ENCODE peak calls at places on chromosomes 16 and 17, in ten cellular contexts. One of them, this sample, is unnamed.

GRCh38 chr17:44581868-44582267 is 24.6 kb downstream of the FZD2 start:
- DNase-seq in heart left ventricle: no peak
- DNase-seq in posterior cingulate gyrus: no peak
- DNase-seq in OCI-LY7: peak
- DNase-seq in T-helper 2 cell: no peak
- DNase-seq in activated naive CD4-positive, alpha-beta T cell: no peak
- DNase-seq in COR-L47: peak
- DNase-seq in GM10248: no peak
- DNase-seq in stimulated activated CD4-positive, alpha-beta T cell treated with anti-CD3 and anti-CD28 coated beads, Interleukin-4, amount 100 ng/mL, for 4 hours: no peak
- DNase-seq in prostate gland: no peak
- DNase-seq in this sample: peak

GRCh38 chr16:66293207-66293735 is 73.2 kb upstream of the CDH5 start:
- DNase-seq in activated naive CD4-positive, alpha-beta T cell: no peak
- DNase-seq in GM10248: no peak
- DNase-seq in posterior cingulate gyrus: no peak
- DNase-seq in OCI-LY7: no peak
- DNase-seq in heart left ventricle: no peak
- DNase-seq in stimulated activated CD4-positive, alpha-beta T cell treated with anti-CD3 and anti-CD28 coated beads, Interleukin-4, amount 100 ng/mL, for 4 hours: no peak
- DNase-seq in T-helper 2 cell: no peak
- DNase-seq in prostate gland: no peak
- DNase-seq in COR-L47: no peak
- DNase-seq in this sample: no peak

GRCh38 chr17:18944646-18945045 is 7.3 kb upstream of the SLC5A10 start:
- DNase-seq in prostate gland: no peak
- DNase-seq in activated naive CD4-positive, alpha-beta T cell: no peak
- DNase-seq in OCI-LY7: peak
- DNase-seq in COR-L47: no peak
- DNase-seq in GM10248: no peak
- DNase-seq in T-helper 2 cell: no peak
- DNase-seq in stimulated activated CD4-positive, alpha-beta T cell treated with anti-CD3 and anti-CD28 coated beads, Interleukin-4, amount 100 ng/mL, for 4 hours: no peak
- DNase-seq in posterior cingulate gyrus: no peak
- DNase-seq in heart left ventricle: no peak
- DNase-seq in this sample: no peak

GRCh38 chr16:89425523-89425922 is 64.8 kb downstream of the ANKRD11 start:
- DNase-seq in T-helper 2 cell: no peak
- DNase-seq in prostate gland: no peak
- DNase-seq in COR-L47: no peak
- DNase-seq in GM10248: no peak
- DNase-seq in OCI-LY7: no peak
- DNase-seq in heart left ventricle: no peak
- DNase-seq in posterior cingulate gyrus: no peak
- DNase-seq in stimulated activated CD4-positive, alpha-beta T cell treated with anti-CD3 and anti-CD28 coated beads, Interleukin-4, amount 100 ng/mL, for 4 hours: no peak
- DNase-seq in activated naive CD4-positive, alpha-beta T cell: no peak
- DNase-seq in this sample: no peak

GRCh38 chr16:65117701-65118448 is 4.0 kb downstream of the CDH11 start:
- DNase-seq in GM10248: peak
- DNase-seq in activated naive CD4-positive, alpha-beta T cell: no peak
- DNase-seq in OCI-LY7: peak
- DNase-seq in stimulated activated CD4-positive, alpha-beta T cell treated with anti-CD3 and anti-CD28 coated beads, Interleukin-4, amount 100 ng/mL, for 4 hours: no peak
- DNase-seq in T-helper 2 cell: peak
- DNase-seq in heart left ventricle: peak
- DNase-seq in prostate gland: peak
- DNase-seq in posterior cingulate gyrus: peak
- DNase-seq in COR-L47: peak
- DNase-seq in this sample: peak

GRCh38 chr17:71438631-71439146 is 682.1 kb upstream of the SOX9 start:
- DNase-seq in T-helper 2 cell: no peak
- DNase-seq in posterior cingulate gyrus: no peak
- DNase-seq in OCI-LY7: no peak
- DNase-seq in prostate gland: no peak
- DNase-seq in heart left ventricle: no peak
- DNase-seq in activated naive CD4-positive, alpha-beta T cell: no peak
- DNase-seq in stimulated activated CD4-positive, alpha-beta T cell treated with anti-CD3 and anti-CD28 coated beads, Interleukin-4, amount 100 ng/mL, for 4 hours: no peak
- DNase-seq in COR-L47: peak
- DNase-seq in GM10248: no peak
- DNase-seq in this sample: peak

GRCh38 chr16:68917541-68917940 is 74.2 kb downstream of the TANGO6 start:
- DNase-seq in posterior cingulate gyrus: no peak
- DNase-seq in T-helper 2 cell: no peak
- DNase-seq in COR-L47: no peak
- DNase-seq in activated naive CD4-positive, alpha-beta T cell: no peak
- DNase-seq in OCI-LY7: no peak
- DNase-seq in prostate gland: no peak
- DNase-seq in heart left ventricle: no peak
- DNase-seq in stimulated activated CD4-positive, alpha-beta T cell treated with anti-CD3 and anti-CD28 coated beads, Interleukin-4, amount 100 ng/mL, for 4 hours: no peak
- DNase-seq in GM10248: no peak
- DNase-seq in this sample: no peak

GRCh38 chr16:15856901-15857778 is at the start of gene MYH11:
- DNase-seq in OCI-LY7: peak
- DNase-seq in GM10248: peak
- DNase-seq in prostate gland: no peak
- DNase-seq in COR-L47: no peak
- DNase-seq in posterior cingulate gyrus: no peak
- DNase-seq in heart left ventricle: no peak
- DNase-seq in activated naive CD4-positive, alpha-beta T cell: no peak
- DNase-seq in T-helper 2 cell: peak
- DNase-seq in stimulated activated CD4-positive, alpha-beta T cell treated with anti-CD3 and anti-CD28 coated beads, Interleukin-4, amount 100 ng/mL, for 4 hours: no peak
- DNase-seq in this sample: no peak

GRCh38 chr17:6365187-6365943 is 69.6 kb downstream of the AIPL1 start:
- DNase-seq in prostate gland: no peak
- DNase-seq in COR-L47: no peak
- DNase-seq in activated naive CD4-positive, alpha-beta T cell: no peak
- DNase-seq in heart left ventricle: no peak
- DNase-seq in posterior cingulate gyrus: no peak
- DNase-seq in stimulated activated CD4-positive, alpha-beta T cell treated with anti-CD3 and anti-CD28 coated beads, Interleukin-4, amount 100 ng/mL, for 4 hours: no peak
- DNase-seq in GM10248: no peak
- DNase-seq in T-helper 2 cell: no peak
- DNase-seq in OCI-LY7: no peak
- DNase-seq in this sample: no peak

GRCh38 chr16:67170948-67171649 is 761 bp downstream of the NOL3 start:
- DNase-seq in COR-L47: no peak
- DNase-seq in stimulated activated CD4-positive, alpha-beta T cell treated with anti-CD3 and anti-CD28 coated beads, Interleukin-4, amount 100 ng/mL, for 4 hours: no peak
- DNase-seq in OCI-LY7: no peak
- DNase-seq in activated naive CD4-positive, alpha-beta T cell: no peak
- DNase-seq in prostate gland: no peak
- DNase-seq in GM10248: no peak
- DNase-seq in T-helper 2 cell: no peak
- DNase-seq in heart left ventricle: no peak
- DNase-seq in posterior cingulate gyrus: no peak
- DNase-seq in this sample: no peak

GRCh38 chr16:67860589-67861398 is 12.1 kb upstream of the EDC4 start:
- DNase-seq in T-helper 2 cell: no peak
- DNase-seq in prostate gland: no peak
- DNase-seq in GM10248: no peak
- DNase-seq in stimulated activated CD4-positive, alpha-beta T cell treated with anti-CD3 and anti-CD28 coated beads, Interleukin-4, amount 100 ng/mL, for 4 hours: no peak
- DNase-seq in heart left ventricle: no peak
- DNase-seq in COR-L47: no peak
- DNase-seq in activated naive CD4-positive, alpha-beta T cell: no peak
- DNase-seq in OCI-LY7: no peak
- DNase-seq in posterior cingulate gyrus: no peak
- DNase-seq in this sample: no peak

GRCh38 chr16:72517154-72517553 is 345.2 kb upstream of the PMFBP1 start:
- DNase-seq in T-helper 2 cell: no peak
- DNase-seq in posterior cingulate gyrus: no peak
- DNase-seq in GM10248: no peak
- DNase-seq in OCI-LY7: no peak
- DNase-seq in prostate gland: no peak
- DNase-seq in stimulated activated CD4-positive, alpha-beta T cell treated with anti-CD3 and anti-CD28 coated beads, Interleukin-4, amount 100 ng/mL, for 4 hours: no peak
- DNase-seq in COR-L47: no peak
- DNase-seq in heart left ventricle: no peak
- DNase-seq in activated naive CD4-positive, alpha-beta T cell: no peak
- DNase-seq in this sample: no peak

GRCh38 chr17:75834279-75834920 is 9.8 kb downstream of the UNC13D start:
- DNase-seq in GM10248: no peak
- DNase-seq in stimulated activated CD4-positive, alpha-beta T cell treated with anti-CD3 and anti-CD28 coated beads, Interleukin-4, amount 100 ng/mL, for 4 hours: no peak
- DNase-seq in T-helper 2 cell: no peak
- DNase-seq in prostate gland: no peak
- DNase-seq in OCI-LY7: no peak
- DNase-seq in heart left ventricle: no peak
- DNase-seq in COR-L47: no peak
- DNase-seq in posterior cingulate gyrus: peak
- DNase-seq in activated naive CD4-positive, alpha-beta T cell: no peak
- DNase-seq in this sample: no peak

GRCh38 chr17:43416998-43417891 is 18.5 kb downstream of the ARL4D start:
- DNase-seq in posterior cingulate gyrus: peak
- DNase-seq in OCI-LY7: no peak
- DNase-seq in activated naive CD4-positive, alpha-beta T cell: no peak
- DNase-seq in GM10248: no peak
- DNase-seq in prostate gland: peak
- DNase-seq in T-helper 2 cell: no peak
- DNase-seq in stimulated activated CD4-positive, alpha-beta T cell treated with anti-CD3 and anti-CD28 coated beads, Interleukin-4, amount 100 ng/mL, for 4 hours: no peak
- DNase-seq in heart left ventricle: peak
- DNase-seq in COR-L47: peak
- DNase-seq in this sample: no peak

GRCh38 chr17:14337596-14338079 is 36.8 kb downstream of the HS3ST3B1 start:
- DNase-seq in stimulated activated CD4-positive, alpha-beta T cell treated with anti-CD3 and anti-CD28 coated beads, Interleukin-4, amount 100 ng/mL, for 4 hours: peak
- DNase-seq in T-helper 2 cell: peak
- DNase-seq in COR-L47: no peak
- DNase-seq in activated naive CD4-positive, alpha-beta T cell: no peak
- DNase-seq in heart left ventricle: no peak
- DNase-seq in OCI-LY7: no peak
- DNase-seq in prostate gland: no peak
- DNase-seq in GM10248: peak
- DNase-seq in posterior cingulate gyrus: no peak
- DNase-seq in this sample: no peak

GRCh38 chr17:43356999-43357398 is 41.8 kb upstream of the ARL4D start:
- DNase-seq in posterior cingulate gyrus: no peak
- DNase-seq in prostate gland: no peak
- DNase-seq in OCI-LY7: no peak
- DNase-seq in activated naive CD4-positive, alpha-beta T cell: no peak
- DNase-seq in heart left ventricle: no peak
- DNase-seq in T-helper 2 cell: no peak
- DNase-seq in stimulated activated CD4-positive, alpha-beta T cell treated with anti-CD3 and anti-CD28 coated beads, Interleukin-4, amount 100 ng/mL, for 4 hours: no peak
- DNase-seq in GM10248: no peak
- DNase-seq in COR-L47: no peak
- DNase-seq in this sample: no peak

GRCh38 chr16:2019500-2019899 is at the start of gene NPW:
- DNase-seq in T-helper 2 cell: peak
- DNase-seq in activated naive CD4-positive, alpha-beta T cell: no peak
- DNase-seq in stimulated activated CD4-positive, alpha-beta T cell treated with anti-CD3 and anti-CD28 coated beads, Interleukin-4, amount 100 ng/mL, for 4 hours: peak
- DNase-seq in heart left ventricle: no peak
- DNase-seq in posterior cingulate gyrus: no peak
- DNase-seq in COR-L47: no peak
- DNase-seq in OCI-LY7: peak
- DNase-seq in prostate gland: no peak
- DNase-seq in GM10248: no peak
- DNase-seq in this sample: peak

GRCh38 chr16:75550211-75550662 is 5.8 kb downstream of the TMEM231 start:
- DNase-seq in GM10248: peak
- DNase-seq in COR-L47: peak
- DNase-seq in OCI-LY7: peak
- DNase-seq in stimulated activated CD4-positive, alpha-beta T cell treated with anti-CD3 and anti-CD28 coated beads, Interleukin-4, amount 100 ng/mL, for 4 hours: no peak
- DNase-seq in heart left ventricle: peak
- DNase-seq in posterior cingulate gyrus: peak
- DNase-seq in prostate gland: peak
- DNase-seq in activated naive CD4-positive, alpha-beta T cell: no peak
- DNase-seq in T-helper 2 cell: peak
- DNase-seq in this sample: peak

GRCh38 chr16:49557070-49557446 is 183.5 kb downstream of the C16orf78 start:
- DNase-seq in prostate gland: no peak
- DNase-seq in stimulated activated CD4-positive, alpha-beta T cell treated with anti-CD3 and anti-CD28 coated beads, Interleukin-4, amount 100 ng/mL, for 4 hours: no peak
- DNase-seq in COR-L47: peak
- DNase-seq in heart left ventricle: no peak
- DNase-seq in posterior cingulate gyrus: no peak
- DNase-seq in activated naive CD4-positive, alpha-beta T cell: no peak
- DNase-seq in T-helper 2 cell: no peak
- DNase-seq in OCI-LY7: no peak
- DNase-seq in GM10248: no peak
- DNase-seq in this sample: no peak

GRCh38 chr17:65177901-65178300 is 40.7 kb downstream of the RGS9 start:
- DNase-seq in activated naive CD4-positive, alpha-beta T cell: no peak
- DNase-seq in COR-L47: no peak
- DNase-seq in posterior cingulate gyrus: no peak
- DNase-seq in GM10248: no peak
- DNase-seq in prostate gland: no peak
- DNase-seq in OCI-LY7: peak
- DNase-seq in T-helper 2 cell: peak
- DNase-seq in stimulated activated CD4-positive, alpha-beta T cell treated with anti-CD3 and anti-CD28 coated beads, Interleukin-4, amount 100 ng/mL, for 4 hours: no peak
- DNase-seq in heart left ventricle: no peak
- DNase-seq in this sample: no peak

GRCh38 chr16:67001726-67002125 is 13.3 kb downstream of the CES4A start:
- DNase-seq in OCI-LY7: no peak
- DNase-seq in posterior cingulate gyrus: no peak
- DNase-seq in GM10248: no peak
- DNase-seq in stimulated activated CD4-positive, alpha-beta T cell treated with anti-CD3 and anti-CD28 coated beads, Interleukin-4, amount 100 ng/mL, for 4 hours: no peak
- DNase-seq in T-helper 2 cell: no peak
- DNase-seq in activated naive CD4-positive, alpha-beta T cell: no peak
- DNase-seq in COR-L47: no peak
- DNase-seq in prostate gland: no peak
- DNase-seq in heart left ventricle: no peak
- DNase-seq in this sample: no peak

GRCh38 chr16:79093554-79093967 is 507.0 kb downstream of the MAF start:
- DNase-seq in activated naive CD4-positive, alpha-beta T cell: peak
- DNase-seq in heart left ventricle: peak
- DNase-seq in COR-L47: no peak
- DNase-seq in stimulated activated CD4-positive, alpha-beta T cell treated with anti-CD3 and anti-CD28 coated beads, Interleukin-4, amount 100 ng/mL, for 4 hours: no peak
- DNase-seq in OCI-LY7: no peak
- DNase-seq in GM10248: no peak
- DNase-seq in posterior cingulate gyrus: no peak
- DNase-seq in prostate gland: no peak
- DNase-seq in T-helper 2 cell: peak
- DNase-seq in this sample: no peak

GRCh38 chr16:11478431-11479119 is 108.1 kb downstream of the LITAF start:
- DNase-seq in OCI-LY7: no peak
- DNase-seq in posterior cingulate gyrus: no peak
- DNase-seq in COR-L47: no peak
- DNase-seq in activated naive CD4-positive, alpha-beta T cell: no peak
- DNase-seq in prostate gland: no peak
- DNase-seq in T-helper 2 cell: no peak
- DNase-seq in stimulated activated CD4-positive, alpha-beta T cell treated with anti-CD3 and anti-CD28 coated beads, Interleukin-4, amount 100 ng/mL, for 4 hours: no peak
- DNase-seq in GM10248: no peak
- DNase-seq in heart left ventricle: no peak
- DNase-seq in this sample: no peak

GRCh38 chr16:23608194-23608593 is 12.1 kb upstream of the NDUFAB1 start:
- DNase-seq in OCI-LY7: no peak
- DNase-seq in prostate gland: no peak
- DNase-seq in COR-L47: no peak
- DNase-seq in GM10248: no peak
- DNase-seq in posterior cingulate gyrus: no peak
- DNase-seq in activated naive CD4-positive, alpha-beta T cell: no peak
- DNase-seq in T-helper 2 cell: no peak
- DNase-seq in heart left ventricle: no peak
- DNase-seq in stimulated activated CD4-positive, alpha-beta T cell treated with anti-CD3 and anti-CD28 coated beads, Interleukin-4, amount 100 ng/mL, for 4 hours: no peak
- DNase-seq in this sample: no peak

This sample was measured in BE2C.